ENCODE peak calls at places on chromosomes 4 and X, in ten cellular contexts. A, R, K, P, H, D, Z, E, Y and V are unnamed samples. For H3K27me3 and H3K4me1, the result is how much of the 10 kb centered on the place peaks cover.

GRCh38 chr4:184732126-184732525 is 1.8 kb downstream of the CENPU start:
- DNase-seq in A (no peak), R (no peak), K (peak), P (no peak), H (no peak), D (no peak), Z (no peak), E (no peak), Y (no peak), V (no peak)

GRCh38 chr4:74334636-74335035 is 26.4 kb downstream of the EPGN start:
- DNase-seq in A (no peak), R (no peak), K (no peak), P (no peak), H (no peak), D (no peak), Z (no peak), E (no peak), Y (no peak), V (no peak)

GRCh38 chr4:85756938-85757337 is 282.0 kb downstream of the ARHGAP24 start:
- DNase-seq in A (no peak), R (no peak), K (no peak), P (peak), H (no peak), D (no peak), Z (no peak), E (peak), Y (no peak), V (no peak)

GRCh38 chrX:15269618-15270521 is at the start of gene ASB9:
- DNase-seq in A (no peak), R (no peak), K (peak), P (peak), H (peak), D (no peak), Z (no peak), E (peak), Y (peak), V (peak)

GRCh38 chr4:155966661-155967060 is 13.0 kb upstream of the CTSO start:
- DNase-seq in A (no peak), R (no peak), K (no peak), P (no peak), H (no peak), D (no peak), Z (no peak), E (no peak), Y (no peak), V (no peak)

GRCh38 chrX:15738686-15739016 is 581 bp downstream of the CA5B start:
- DNase-seq in A (no peak), R (no peak), K (no peak), P (no peak), H (peak), D (no peak), Z (no peak), E (no peak), Y (no peak), V (no peak)

GRCh38 chrX:15142084-15142715 is 127.7 kb downstream of the ASB9 start:
- DNase-seq in A (no peak), R (no peak), K (peak), P (no peak), H (no peak), D (no peak), Z (no peak), E (no peak), Y (no peak), V (no peak)

GRCh38 chrX:151974336-151975227 is at the start of gene GABRE:
- DNase-seq in A (peak), R (peak), K (no peak), P (peak), H (no peak), D (no peak), Z (peak), E (peak), Y (peak), V (no peak)

GRCh38 chr4:3762753-3763511 is 3.3 kb upstream of the ADRA2C start:
- DNase-seq in A (no peak), R (no peak), K (no peak), P (no peak), H (no peak), D (no peak), Z (peak), E (no peak), Y (no peak), V (no peak)
- H3K27ac ChIP-seq in A (no peak), R (no peak), K (no peak), P (no peak), H (no peak), D (no peak), Z (no peak), E (no peak), Y (peak), V (no peak)

GRCh38 chr4:122099896-122100295 is 52.2 kb upstream of the BLTP1 start:
- DNase-seq in A (no peak), R (no peak), K (no peak), P (no peak), H (no peak), D (no peak), Z (no peak), E (no peak), Y (no peak), V (no peak)
- H3K27me3 ChIP-seq in A (under half), R (under half), K (under half), P (under half), H (under half), D (under half), Z (under half), E (under half), Y (under half), V (under half)

DNA sequence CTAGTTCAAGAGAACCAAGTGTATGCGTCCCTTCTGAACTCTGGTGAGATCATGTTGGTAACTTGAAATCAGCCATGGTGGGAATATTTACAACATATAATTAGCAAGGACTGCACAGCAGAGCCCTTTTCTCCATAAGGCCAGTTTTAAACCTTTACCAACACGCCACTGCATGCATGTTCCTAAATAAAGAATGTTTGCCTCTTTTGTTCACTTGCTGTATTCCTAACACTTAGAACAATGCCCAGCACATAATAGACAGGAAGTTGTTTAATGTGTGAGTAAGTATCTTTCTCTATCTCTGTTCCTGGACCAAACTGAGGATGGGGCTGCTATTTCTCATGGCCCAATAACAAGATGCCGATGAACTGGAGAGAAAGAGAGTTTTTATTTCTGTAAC is 51.2 kb upstream of the IL21 start:
- DNase-seq in A (no peak), R (no peak), K (peak), P (no peak), H (no peak), D (no peak), Z (no peak), E (no peak), Y (no peak), V (no peak)
- H3K4me1 ChIP-seq in A (under half), R (under half), K (under half), P (under half), H (under half), D (under half), Z (under half), E (under half), Y (under half), V (under half)

GRCh38 chrX:25558137-25558536 is 542.4 kb upstream of the ARX start:
- DNase-seq in A (no peak), R (no peak), K (no peak), P (no peak), H (no peak), D (no peak), Z (no peak), E (no peak), Y (no peak), V (no peak)

GRCh38 chrX:25555521-25555920 is 539.8 kb upstream of the ARX start:
- DNase-seq in A (no peak), R (no peak), K (no peak), P (no peak), H (no peak), D (no peak), Z (no peak), E (no peak), Y (no peak), V (no peak)

DNA sequence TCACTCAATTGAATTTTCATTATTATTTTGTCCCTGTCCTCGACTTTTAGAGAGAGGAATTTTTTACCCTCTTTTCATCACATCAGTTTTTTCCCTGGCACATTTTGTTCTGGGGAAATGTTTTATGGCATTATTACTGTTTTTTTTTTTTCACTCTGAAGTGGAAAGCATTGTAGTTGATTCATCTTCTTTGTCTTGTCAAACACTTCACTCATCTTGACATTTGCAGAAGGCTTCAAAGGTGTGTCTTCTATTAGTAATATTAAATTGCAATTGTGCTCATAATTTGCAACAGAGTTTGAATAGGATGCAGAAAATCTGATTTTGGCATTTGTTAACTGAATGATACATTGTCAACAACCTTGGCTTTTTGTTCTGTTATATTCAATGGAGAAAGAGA is 545.4 kb upstream of the ARX start:
- DNase-seq in A (no peak), R (no peak), K (no peak), P (no peak), H (no peak), D (no peak), Z (no peak), E (no peak), Y (no peak), V (no peak)
- H3K27ac ChIP-seq in A (no peak), R (no peak), K (no peak), P (no peak), H (no peak), D (no peak), Z (no peak), E (no peak), Y (no peak), V (no peak)

DNA sequence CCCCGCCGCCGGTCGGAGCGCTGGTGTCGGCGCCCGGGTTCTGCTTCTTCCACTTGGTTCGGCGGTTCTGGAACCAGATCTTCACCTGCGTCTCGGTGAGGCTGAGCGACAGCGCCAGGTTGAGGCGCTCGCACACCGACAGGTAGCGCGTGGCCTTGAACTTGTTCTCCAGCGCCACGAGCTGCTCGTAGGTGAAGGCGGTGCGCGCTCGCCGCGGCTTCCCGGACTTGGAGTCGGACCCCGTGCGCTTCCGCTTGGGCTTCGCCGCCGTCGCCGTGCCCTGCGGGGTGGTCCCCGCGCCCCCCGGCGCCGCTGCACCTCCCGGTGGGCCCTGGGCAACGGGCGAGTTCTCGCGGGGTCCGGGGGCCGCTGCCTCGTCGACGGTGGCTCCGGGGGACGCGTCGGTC is 3.1 kb downstream of the NKX1-1 start:
- DNase-seq in A (no peak), R (no peak), K (no peak), P (no peak), H (no peak), D (no peak), Z (peak), E (peak), Y (peak), V (no peak)
- H3K27me3 ChIP-seq in A (half or more), R (under half), K (half or more), P (half or more), H (under half), D (half or more), Z (under half), E (half or more), Y (under half), V (under half)

DNA sequence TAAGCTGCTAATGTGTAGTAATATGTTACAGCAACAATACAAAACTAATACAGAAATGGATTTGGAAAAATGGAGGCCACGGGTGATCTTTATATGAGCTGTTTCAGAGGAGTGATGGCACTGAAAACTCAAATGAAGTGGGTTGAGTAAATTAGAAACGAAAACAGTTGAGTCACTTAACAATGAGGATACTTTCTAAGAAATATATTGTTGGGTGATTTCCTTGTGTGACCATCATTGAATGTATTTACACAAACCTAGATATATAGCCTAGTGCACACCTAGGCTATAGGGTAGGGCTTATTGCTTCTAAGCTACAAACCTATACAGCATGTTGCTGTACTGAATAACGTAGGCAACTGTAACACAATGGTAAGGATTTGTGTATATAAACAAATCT is 30.5 kb upstream of the DHX15 start:
- DNase-seq in A (no peak), R (no peak), K (no peak), P (no peak), H (no peak), D (no peak), Z (no peak), E (no peak), Y (no peak), V (no peak)
- H3K4me1 ChIP-seq in A (under half), R (under half), K (under half), P (under half), H (under half), D (under half), Z (under half), E (under half), Y (under half), V (under half)